ENCODE peak calls at places on chromosomes 3 and 15, in four cellular contexts. L, C, O and T are unnamed samples.
A peak's percentile ranks its signal among the peaks of the same experiment; 100 is the strongest.

GRCh38 chr3:169173231-169173630 is 490.3 kb downstream of the MECOM start:
- DNase-seq in L (peak; percentile 33), C (no peak), O (no peak), T (no peak)

GRCh38 chr15:39188930-39189329 is 391.9 kb upstream of the THBS1 start:
- DNase-seq in L (peak; percentile 81), C (no peak), O (no peak), T (no peak)

GRCh38 chr3:178507507-178508442 is 28.5 kb upstream of the KCNMB2 start:
- DNase-seq in L (no peak), C (peak; percentile 38), O (no peak), T (no peak)

GRCh38 chr3:8968375-8968882 is 5.2 kb upstream of the RAD18 start:
- DNase-seq in L (no peak), C (no peak), O (no peak), T (no peak)

GRCh38 chr3:174859109-174859735 is at the start of gene NAALADL2:
- DNase-seq in L (no peak), C (no peak), O (no peak), T (no peak)

GRCh38 chr3:73143401-73143800 is 81.9 kb downstream of the EBLN2 start:
- DNase-seq in L (no peak), C (no peak), O (no peak), T (no peak)

GRCh38 chr15:94476681-94477080 is 245.3 kb downstream of the MCTP2 start:
- DNase-seq in L (no peak), C (no peak), O (no peak), T (no peak)

GRCh38 chr3:36813320-36813719 is 49.0 kb upstream of the DCLK3 start:
- DNase-seq in L (no peak), C (no peak), O (no peak), T (no peak)

GRCh38 chr3:94162700-94163099 is 99.8 kb downstream of the NSUN3 start:
- DNase-seq in L (no peak), C (no peak), O (no peak), T (no peak)

GRCh38 chr3:113668015-113668414 is 28.4 kb downstream of the USF3 start:
- DNase-seq in L (peak; percentile 49), C (no peak), O (no peak), T (no peak)

GRCh38 chr3:197802505-197803459 is 11.7 kb downstream of the LRCH3 start:
- DNase-seq in L (no peak), C (no peak), O (no peak), T (no peak)

GRCh38 chr3:189625566-189625965 is 5.6 kb upstream of the TP63 start:
- DNase-seq in L (no peak), C (no peak), O (no peak), T (no peak)

GRCh38 chr3:124811441-124811840 is 75.7 kb downstream of the ITGB5 start:
- DNase-seq in L (peak; percentile 81), C (no peak), O (no peak), T (peak; percentile 58)

GRCh38 chr3:81352867-81353266 is 408.6 kb downstream of the GBE1 start:
- DNase-seq in L (peak; percentile 56), C (peak; percentile 24), O (no peak), T (peak; percentile 13)

GRCh38 chr15:55816017-55816416 is 73.1 kb upstream of the PRTG start:
- DNase-seq in L (peak; percentile 16), C (no peak), O (no peak), T (no peak)

GRCh38 chr3:165070682-165071081 is 7.6 kb downstream of the SI start:
- DNase-seq in L (no peak), C (no peak), O (no peak), T (no peak)

GRCh38 chr3:15636028-15636709 is 34.6 kb downstream of the BTD start:
- DNase-seq in L (peak; percentile 87), C (peak; percentile 62), O (no peak), T (peak; percentile 34)

GRCh38 chr3:4979401-4980228 is at the start of gene BHLHE40:
- DNase-seq in L (peak; percentile 53), C (no peak), O (no peak), T (no peak)

GRCh38 chr15:93046120-93046519 is 42.9 kb downstream of the RGMA start:
- DNase-seq in L (no peak), C (no peak), O (no peak), T (no peak)

GRCh38 chr15:52559022-52559421 is 9.8 kb downstream of the ARPP19 start:
- DNase-seq in L (no peak), C (no peak), O (no peak), T (no peak)

GRCh38 chr3:45024601-45025262 is 1.4 kb upstream of the CLEC3B start:
- DNase-seq in L (no peak), C (no peak), O (no peak), T (peak; percentile 56)

GRCh38 chr15:40918146-40918798 is 10.9 kb upstream of the DLL4 start:
- DNase-seq in L (no peak), C (no peak), O (no peak), T (no peak)
- H3K4me3 ChIP-seq in L (no peak overlapping the region), C (peak overlapping the region; percentile 35), O (peak overlapping the region; percentile 45), T (peak overlapping the region; percentile 39)

DNA sequence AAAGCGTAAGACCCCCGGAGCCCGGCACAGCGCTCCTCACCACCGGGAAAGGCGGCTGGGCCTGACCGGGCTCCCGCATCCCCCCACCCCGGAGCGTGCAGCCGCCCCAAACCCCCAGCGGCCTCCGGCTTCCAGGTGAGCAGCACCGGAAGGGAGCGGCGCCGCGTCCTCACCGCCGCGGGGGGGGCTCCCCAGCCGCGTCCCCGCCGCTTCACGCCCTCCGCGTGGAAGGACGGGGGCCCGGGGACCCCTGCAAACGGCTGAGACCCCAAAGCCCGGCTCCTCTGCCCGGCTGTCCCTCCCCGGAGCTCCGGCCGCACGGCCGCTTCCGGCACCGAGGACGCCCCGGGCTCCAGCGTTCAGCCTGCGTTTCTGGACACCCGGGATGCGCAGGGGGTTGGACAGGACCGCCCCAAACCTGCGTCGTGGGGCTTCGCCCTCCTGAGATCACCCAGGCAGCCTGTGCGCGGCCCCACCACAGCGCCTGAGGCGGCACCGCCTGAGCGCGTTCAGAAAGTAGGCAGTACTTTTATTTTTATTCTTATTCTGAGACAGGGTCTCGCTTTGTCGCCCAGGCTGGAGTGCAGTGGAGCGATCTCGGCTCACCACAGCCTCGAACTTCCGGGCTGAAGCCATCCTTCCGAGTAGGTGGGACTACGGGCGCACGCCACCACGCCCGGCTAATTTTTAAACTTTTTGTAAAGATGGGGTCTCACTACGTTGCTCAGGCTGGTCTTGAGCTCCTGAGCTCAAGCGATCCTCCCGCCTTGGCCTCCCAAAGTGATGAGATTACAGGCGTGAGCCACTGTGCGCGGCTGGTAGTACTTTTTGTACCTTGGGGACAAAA is 51.6 kb upstream of the BLM start:
- DNase-seq in L (peak; percentile 73), C (peak; percentile 76), O (peak; percentile 81), T (peak; percentile 68)
- H3K4me3 ChIP-seq in L (peak overlapping the region; percentile 35), C (peak overlapping the region; percentile 80), O (peak overlapping the region; percentile 89), T (peak overlapping the region; percentile 73)

GRCh38 chr3:40337136-40338108 is 27.9 kb downstream of the EIF1B start:
- DNase-seq in L (no peak), C (no peak), O (no peak), T (no peak)
- H3K4me3 ChIP-seq in L (no peak overlapping the region), C (no peak overlapping the region), O (no peak overlapping the region), T (no peak overlapping the region)

DNA sequence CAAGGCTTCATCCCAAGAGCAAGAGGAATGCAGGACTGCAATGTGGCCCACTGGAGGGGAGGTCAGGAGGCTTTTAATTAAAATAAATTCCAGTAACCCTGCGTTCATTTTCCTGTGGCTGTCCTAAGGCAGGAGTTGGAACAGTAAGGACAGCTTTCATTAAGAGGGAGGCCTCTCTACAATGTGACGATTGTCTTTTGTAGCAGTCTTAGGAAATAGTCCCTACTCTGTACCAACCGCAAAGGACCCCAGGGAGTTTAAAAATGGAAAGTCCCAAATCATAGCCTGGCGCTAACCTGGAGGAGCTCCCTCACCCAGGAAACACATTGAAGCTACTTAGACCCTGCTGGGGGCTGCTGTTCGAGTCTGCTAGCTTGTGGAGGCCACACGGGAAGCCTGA is 62.8 kb downstream of the SYNM start:
- DNase-seq in L (no peak), C (no peak), O (no peak), T (no peak)
- H3K4me3 ChIP-seq in L (no peak overlapping the region), C (no peak overlapping the region), O (peak overlapping the region; percentile 26), T (no peak overlapping the region)

DNA sequence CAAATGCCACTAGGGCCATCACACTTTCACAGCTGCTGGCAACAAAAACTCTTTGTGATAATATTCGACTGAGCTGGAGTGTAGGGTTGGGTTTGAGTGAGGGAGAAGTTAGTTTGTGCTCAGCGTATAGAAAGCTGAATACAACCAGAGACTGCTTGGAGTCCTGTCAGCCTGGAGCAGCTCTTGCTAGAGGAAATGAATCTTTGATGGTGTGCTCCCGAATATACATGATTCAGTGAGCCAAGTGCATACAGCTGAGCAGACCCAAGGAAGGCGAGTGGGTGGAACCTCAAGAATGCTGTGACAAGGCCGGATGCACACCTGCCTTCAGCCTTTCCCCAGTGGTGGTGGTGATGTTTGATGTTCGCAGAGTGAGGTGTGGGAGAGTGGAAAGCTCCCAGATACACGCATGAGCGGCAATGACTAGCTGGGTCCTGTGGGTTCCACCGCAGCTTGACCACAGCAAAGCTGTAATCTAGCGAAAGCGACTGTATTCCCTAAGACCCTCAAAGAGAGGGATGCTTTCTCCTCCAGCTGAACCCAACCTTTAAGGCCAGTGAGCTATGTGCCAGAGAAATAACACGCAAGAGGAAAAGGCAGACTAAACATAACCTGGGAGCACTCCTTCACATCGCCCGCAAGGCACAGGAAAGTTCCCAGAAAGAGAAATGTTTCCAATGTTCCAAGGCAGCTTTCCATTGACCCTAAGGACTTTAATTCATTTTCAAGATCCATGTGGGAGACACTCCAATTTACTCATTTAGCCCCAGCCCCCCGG is 1.2 kb downstream of the ARHGEF3 start:
- DNase-seq in L (no peak), C (no peak), O (no peak), T (no peak)
- H3K4me3 ChIP-seq in L (peak overlapping the region; percentile 43), C (peak overlapping the region; percentile 77), O (peak overlapping the region; percentile 92), T (peak overlapping the region; percentile 86)

DNA sequence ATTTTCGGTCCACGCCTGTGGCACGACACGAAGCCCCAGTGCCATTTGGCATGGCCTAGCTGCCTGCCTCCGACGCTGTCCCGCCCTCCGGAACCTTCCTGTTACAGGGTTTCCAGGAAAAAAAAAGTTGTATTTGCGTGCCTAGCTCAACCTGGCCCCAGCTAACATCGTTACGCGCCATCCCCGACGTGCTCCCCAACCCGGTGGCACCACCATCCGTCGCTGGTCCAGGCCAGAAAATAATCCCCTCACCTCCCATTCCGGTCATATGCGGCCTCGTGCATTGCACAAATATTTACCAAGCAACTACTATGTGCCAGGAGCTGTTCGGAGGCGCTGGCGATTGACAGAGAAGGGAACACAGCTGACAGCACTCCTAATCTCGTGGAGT is 1.4 kb upstream of the CYP1A1 start:
- DNase-seq in L (no peak), C (no peak), O (no peak), T (no peak)
- H3K4me3 ChIP-seq in L (no peak overlapping the region), C (peak overlapping the region; percentile 56), O (peak overlapping the region; percentile 80), T (peak overlapping the region; percentile 78)

GRCh38 chr15:67188551-67189218 is 65.8 kb downstream of the AAGAB start:
- DNase-seq in L (peak; percentile 91), C (no peak), O (peak; percentile 64), T (peak; percentile 75)
- H3K4me3 ChIP-seq in L (no peak overlapping the region), C (no peak overlapping the region), O (no peak overlapping the region), T (no peak overlapping the region)

GRCh38 chr3:112126501-112126900 is 6.5 kb downstream of the GCSAM start:
- DNase-seq in L (peak; percentile 21), C (no peak), O (no peak), T (no peak)
- H3K4me3 ChIP-seq in L (no peak overlapping the region), C (no peak overlapping the region), O (no peak overlapping the region), T (no peak overlapping the region)